ENCODE peak calls at places on chromosome 19, in four cellular contexts. Z, I, J and D are unnamed samples.
A peak's percentile ranks its signal among the peaks of the same experiment; 100 is the strongest.

GRCh38 chr19:5035105-5035761 is 66.3 kb downstream of the KDM4B start:
- DNase-seq in Z (no peak), I (no peak), J (no peak), D (no peak)

GRCh38 chr19:41367848-41368301 is 3.9 kb upstream of the B9D2 start:
- DNase-seq in Z (peak; percentile 48), I (no peak), J (no peak), D (no peak)

GRCh38 chr19:18435185-18435841 is 2.6 kb downstream of the ISYNA1 start:
- DNase-seq in Z (no peak), I (no peak), J (no peak), D (no peak)

GRCh38 chr19:12133069-12133468 is 7.1 kb downstream of the ZNF20 start:
- DNase-seq in Z (no peak), I (no peak), J (no peak), D (no peak)

GRCh38 chr19:42297034-42297433 is 4.9 kb upstream of the PRR19 start:
- DNase-seq in Z (no peak), I (no peak), J (no peak), D (no peak)

GRCh38 chr19:40284501-40285352 is at the start of gene AKT2:
- DNase-seq in Z (peak; percentile 96), I (peak; percentile 48), J (peak; percentile 94), D (peak; percentile 76)

GRCh38 chr19:49579947-49580263 is 451 bp downstream of the NOSIP start:
- DNase-seq in Z (peak; percentile 15), I (no peak), J (peak; percentile 19), D (no peak)

GRCh38 chr19:12769689-12770088 is 5.7 kb downstream of the HOOK2 start:
- DNase-seq in Z (peak; percentile 63), I (no peak), J (no peak), D (no peak)

GRCh38 chr19:2478756-2479555 is 3.0 kb downstream of the GADD45B start:
- DNase-seq in Z (no peak), I (no peak), J (no peak), D (no peak)

GRCh38 chr19:29576761-29577661 is 29.1 kb upstream of the POP4 start:
- DNase-seq in Z (no peak), I (peak; percentile 34), J (no peak), D (no peak)

GRCh38 chr19:8615813-8616596 is 5.5 kb upstream of the ADAMTS10 start:
- DNase-seq in Z (peak; percentile 70), I (no peak), J (peak; percentile 68), D (peak; percentile 70)

GRCh38 chr19:12953456-12954149 is 3.4 kb downstream of the GADD45GIP1 start:
- DNase-seq in Z (peak; percentile 9), I (no peak), J (no peak), D (no peak)

GRCh38 chr19:37594982-37595382 is 306 bp downstream of the ZNF540 start:
- DNase-seq in Z (peak; percentile 32), I (peak; percentile 16), J (no peak), D (no peak)

GRCh38 chr19:17302391-17303166 is 646 bp downstream of the ABHD8 start:
- DNase-seq in Z (no peak), I (no peak), J (no peak), D (no peak)

GRCh38 chr19:11090264-11091032 is 1.2 kb downstream of the LDLR start:
- DNase-seq in Z (peak; percentile 94), I (peak; percentile 76), J (peak; percentile 96), D (peak; percentile 91)

GRCh38 chr19:17604372-17605025 is 49.0 kb downstream of the COLGALT1 start:
- DNase-seq in Z (no peak), I (no peak), J (no peak), D (no peak)

GRCh38 chr19:38319421-38320258 is at the start of gene KCNK6:
- DNase-seq in Z (no peak), I (no peak), J (peak; percentile 72), D (no peak)

GRCh38 chr19:43725468-43725867 is 9.6 kb downstream of the IRGC start:
- DNase-seq in Z (no peak), I (peak; percentile 68), J (no peak), D (no peak)

GRCh38 chr19:49570138-49570856 is 10.1 kb downstream of the NOSIP start:
- DNase-seq in Z (peak; percentile 83), I (no peak), J (peak; percentile 86), D (peak; percentile 81)

GRCh38 chr19:3665681-3666544 is 34.4 kb downstream of the PIP5K1C start:
- DNase-seq in Z (peak; percentile 90), I (no peak), J (peak; percentile 96), D (peak; percentile 86)

GRCh38 chr19:6677924-6678689 is 8.1 kb upstream of the TNFSF14 start:
- DNase-seq in Z (peak; percentile 95), I (no peak), J (peak; percentile 44), D (peak; percentile 87)

GRCh38 chr19:51458899-51459592 is 792 bp upstream of the SIGLEC8 start:
- DNase-seq in Z (no peak), I (no peak), J (no peak), D (no peak)

GRCh38 chr19:7648265-7649014 is 11.5 kb downstream of the STXBP2 start:
- DNase-seq in Z (no peak), I (no peak), J (no peak), D (no peak)

GRCh38 chr19:4374451-4375163 is 25.7 kb downstream of the SH3GL1 start:
- DNase-seq in Z (peak; percentile 87), I (no peak), J (no peak), D (no peak)

GRCh38 chr19:1156305-1156801 is 17.7 kb downstream of the SBNO2 start:
- DNase-seq in Z (no peak), I (no peak), J (no peak), D (no peak)
- TF ChIP-seq FOXM1 in Z (no peak), I (no peak), J (no peak), D (no peak)

DNA sequence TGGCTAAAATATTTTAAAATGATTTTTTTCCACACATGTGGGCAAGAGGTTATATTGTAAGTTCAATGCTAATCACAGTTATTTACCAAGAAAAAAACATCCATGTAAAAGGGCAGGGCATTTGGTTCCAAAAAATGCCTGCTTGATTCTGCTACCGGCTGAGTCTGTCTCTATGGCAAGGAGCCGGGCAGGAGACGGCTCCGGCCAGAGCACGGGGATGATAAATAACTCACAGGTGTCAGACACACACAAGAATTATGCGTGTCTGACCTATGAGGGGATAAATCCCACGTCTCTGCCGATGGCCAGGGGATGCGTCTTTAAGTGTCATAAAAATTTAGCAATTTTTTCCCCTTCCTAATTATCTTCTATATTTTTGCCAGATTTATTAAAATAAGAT is 253.8 kb downstream of the ZNF536 start:
- DNase-seq in Z (no peak), I (no peak), J (no peak), D (no peak)
- TF ChIP-seq FOXM1 in Z (no peak), I (no peak), J (no peak), D (no peak)

DNA sequence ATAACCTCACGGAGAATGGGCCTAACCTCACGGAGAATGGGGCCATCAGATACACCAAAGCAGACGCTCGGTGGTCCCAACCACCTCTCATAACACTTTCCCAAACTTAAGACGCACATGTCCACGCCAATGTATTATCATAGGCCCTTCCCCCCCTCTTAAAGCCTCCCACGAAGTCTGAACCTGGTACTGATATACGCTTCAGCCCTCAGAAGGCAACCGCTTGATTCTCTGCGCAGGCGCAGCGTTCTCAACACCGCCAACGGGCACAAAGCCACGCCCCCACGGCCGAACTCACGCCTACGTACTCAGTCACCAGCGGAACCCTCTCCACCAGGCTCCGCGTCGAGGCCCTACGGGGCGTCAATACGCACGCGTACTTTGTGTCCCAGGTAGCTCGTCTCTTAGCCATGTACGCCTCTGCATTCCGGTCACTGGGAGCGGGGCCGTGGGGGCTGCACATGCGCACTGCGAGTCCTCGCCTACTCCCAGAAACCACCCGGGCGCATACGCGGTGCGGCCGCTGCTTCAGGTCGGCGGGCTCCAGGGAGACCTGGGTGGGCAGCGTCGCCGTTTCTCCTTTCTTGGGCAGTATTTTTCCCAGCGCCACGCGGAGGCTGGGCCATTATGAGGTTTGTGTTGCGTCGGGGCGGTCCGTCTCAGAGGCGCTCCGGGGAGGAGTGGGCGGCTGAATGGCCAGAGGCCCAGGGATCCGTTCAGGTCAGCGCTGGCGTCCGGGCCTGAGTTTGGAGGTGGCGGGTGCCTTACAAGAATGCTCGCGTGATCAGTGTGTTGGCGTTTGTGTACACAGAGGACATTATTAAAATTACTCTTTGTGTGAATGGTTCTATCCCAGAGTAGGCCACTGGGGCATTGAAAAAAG is 25.3 kb downstream of the ZNF582 start:
- DNase-seq in Z (peak; percentile 86), I (peak; percentile 40), J (peak; percentile 92), D (no peak)
- TF ChIP-seq FOXM1 in Z (no peak), I (no peak), J (no peak), D (no peak)

DNA sequence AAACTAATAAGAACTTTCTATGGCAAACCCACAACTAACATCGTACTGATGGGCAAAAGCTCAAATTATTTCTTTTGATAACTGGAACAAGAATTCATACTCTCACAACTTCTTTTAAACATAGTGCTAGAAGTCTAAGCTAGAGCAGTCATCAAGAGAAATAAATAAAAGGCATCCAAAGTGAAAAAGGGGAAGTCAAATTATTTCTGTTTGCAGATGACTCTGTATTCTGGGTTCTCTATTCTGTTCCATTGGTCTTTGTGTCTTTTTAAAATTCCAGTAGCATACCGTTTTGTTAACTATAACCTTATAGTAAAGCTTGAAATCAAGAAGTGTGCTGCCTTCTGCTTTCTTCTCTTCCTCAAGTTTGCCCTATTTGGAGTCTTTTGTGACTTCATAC is 1215.9 kb downstream of the UQCRFS1 start:
- DNase-seq in Z (no peak), I (no peak), J (no peak), D (no peak)
- TF ChIP-seq FOXM1 in Z (no peak), I (no peak), J (no peak), D (no peak)